ENCODE peak calls at places on chromosomes 3 and 15, in eight cellular contexts. I, W, R, T, C, B, V and G are unnamed samples.

GRCh38 chr3:31903686-31904431 is 77.2 kb downstream of the OSBPL10 start:
- DNase-seq in W (no peak), T (no peak), I (no peak), C (no peak), B (no peak), V (no peak), R (no peak), G (no peak)

GRCh38 chr15:29262738-29263137 is 6.9 kb downstream of the NSMCE3 start:
- DNase-seq in I (no peak), R (no peak), T (no peak), C (no peak), V (no peak), W (no peak), B (no peak), G (no peak)

GRCh38 chr3:26962419-26963355 is 340.1 kb downstream of the LRRC3B start:
- DNase-seq in I (no peak), R (no peak), B (no peak), C (no peak), V (no peak), T (no peak), W (no peak), G (no peak)

GRCh38 chr3:106255870-106256248 is 387.0 kb upstream of the CBLB start:
- DNase-seq in R (no peak), T (no peak), V (no peak), W (no peak), C (no peak), I (no peak), B (no peak), G (no peak)

GRCh38 chr3:141402476-141403171 is 34.3 kb downstream of the ZBTB38 start:
- DNase-seq in T (peak; percentile 58), R (peak; percentile 35), W (no peak), C (no peak), B (peak; percentile 37), V (peak; percentile 75), I (peak; percentile 76), G (no peak)

GRCh38 chr15:44193651-44194396 is 1.2 kb downstream of the FRMD5 start:
- DNase-seq in I (peak; percentile 27), T (no peak), B (no peak), W (no peak), R (no peak), V (no peak), C (no peak), G (no peak)

GRCh38 chr15:73948396-73948795 is 22.1 kb downstream of the LOXL1 start:
- DNase-seq in R (no peak), W (no peak), C (no peak), I (no peak), T (no peak), V (no peak), B (no peak), G (no peak)

GRCh38 chr15:57213783-57214366 is 162.4 kb upstream of the CGNL1 start:
- DNase-seq in R (no peak), V (peak; percentile 17), I (peak; percentile 26), C (peak; percentile 44), B (no peak), W (no peak), T (no peak), G (no peak)

GRCh38 chr15:71781179-71781964 is 29.0 kb upstream of the NR2E3 start:
- DNase-seq in C (no peak), W (no peak), T (no peak), R (no peak), I (no peak), B (no peak), V (no peak), G (no peak)

GRCh38 chr3:149604125-149604851 is 53.5 kb downstream of the WWTR1 start:
- DNase-seq in I (no peak), T (no peak), C (no peak), R (no peak), W (no peak), B (no peak), V (no peak), G (no peak)

GRCh38 chr3:13009132-13009945 is 63.9 kb downstream of the IQSEC1 start:
- DNase-seq in I (no peak), T (peak; percentile 86), W (no peak), B (peak; percentile 24), C (no peak), V (no peak), R (peak; percentile 72), G (no peak)

GRCh38 chr15:67059127-67059553 is 6.3 kb upstream of the SMAD3 start:
- DNase-seq in C (no peak), R (no peak), W (no peak), I (no peak), V (no peak), T (no peak), B (no peak), G (no peak)

GRCh38 chr3:171772427-171773056 is 37.7 kb downstream of the PLD1 start:
- DNase-seq in V (peak; percentile 51), B (peak; percentile 21), R (peak; percentile 20), I (peak; percentile 73), W (no peak), T (peak; percentile 43), C (peak; percentile 49), G (no peak)